ENCODE peak calls at places on chromosome 1, in nine cellular contexts. One of them, this sample, is unnamed.

GRCh38 chr1:77929806-77930205 is 41.4 kb downstream of the NEXN start:
- DNase-seq in PC-3: peak
- DNase-seq in GM23338: no peak
- DNase-seq in MM.1S: no peak
- DNase-seq in hepatocyte: no peak
- DNase-seq in OCI-LY7: no peak
- DNase-seq in HCT116: no peak
- DNase-seq in neural progenitor cell: no peak
- DNase-seq in SK-N-SH: no peak
- DNase-seq in this sample: no peak

GRCh38 chr1:162873671-162874666 is 13.0 kb upstream of the CCDC190 start:
- DNase-seq in PC-3: peak
- DNase-seq in GM23338: peak
- DNase-seq in MM.1S: no peak
- DNase-seq in hepatocyte: peak
- DNase-seq in OCI-LY7: no peak
- DNase-seq in HCT116: no peak
- DNase-seq in neural progenitor cell: no peak
- DNase-seq in SK-N-SH: no peak
- DNase-seq in this sample: peak

GRCh38 chr1:5949074-5949760 is 43.0 kb downstream of the NPHP4 start:
- DNase-seq in PC-3: peak
- DNase-seq in GM23338: peak
- DNase-seq in MM.1S: no peak
- DNase-seq in hepatocyte: peak
- DNase-seq in OCI-LY7: no peak
- DNase-seq in HCT116: no peak
- DNase-seq in neural progenitor cell: peak
- DNase-seq in SK-N-SH: peak
- DNase-seq in this sample: no peak

GRCh38 chr1:18787825-18788385 is 71.6 kb downstream of the TAS1R2 start:
- DNase-seq in PC-3: no peak
- DNase-seq in GM23338: no peak
- DNase-seq in MM.1S: no peak
- DNase-seq in hepatocyte: no peak
- DNase-seq in OCI-LY7: no peak
- DNase-seq in HCT116: no peak
- DNase-seq in neural progenitor cell: no peak
- DNase-seq in SK-N-SH: no peak
- DNase-seq in this sample: no peak

GRCh38 chr1:13960376-13960987 is 260.5 kb downstream of the PRDM2 start:
- DNase-seq in PC-3: peak
- DNase-seq in GM23338: peak
- DNase-seq in MM.1S: peak
- DNase-seq in hepatocyte: peak
- DNase-seq in OCI-LY7: peak
- DNase-seq in HCT116: peak
- DNase-seq in neural progenitor cell: peak
- DNase-seq in SK-N-SH: peak
- DNase-seq in this sample: peak

GRCh38 chr1:168095476-168095875 is 41.3 kb downstream of the GPR161 start:
- DNase-seq in PC-3: no peak
- DNase-seq in GM23338: no peak
- DNase-seq in MM.1S: no peak
- DNase-seq in hepatocyte: no peak
- DNase-seq in OCI-LY7: no peak
- DNase-seq in HCT116: no peak
- DNase-seq in neural progenitor cell: no peak
- DNase-seq in SK-N-SH: no peak
- DNase-seq in this sample: no peak

GRCh38 chr1:7580923-7581753 is 190.0 kb upstream of the VAMP3 start:
- DNase-seq in PC-3: no peak
- DNase-seq in GM23338: no peak
- DNase-seq in MM.1S: no peak
- DNase-seq in hepatocyte: no peak
- DNase-seq in OCI-LY7: no peak
- DNase-seq in HCT116: no peak
- DNase-seq in neural progenitor cell: no peak
- DNase-seq in SK-N-SH: no peak
- DNase-seq in this sample: peak

GRCh38 chr1:206809504-206810084 is 37.3 kb upstream of the IL10 start:
- DNase-seq in PC-3: peak
- DNase-seq in GM23338: peak
- DNase-seq in MM.1S: peak
- DNase-seq in hepatocyte: peak
- DNase-seq in OCI-LY7: peak
- DNase-seq in HCT116: peak
- DNase-seq in neural progenitor cell: peak
- DNase-seq in SK-N-SH: no peak
- DNase-seq in this sample: peak

GRCh38 chr1:118158918-118159317 is 26.1 kb downstream of the SPAG17 start:
- DNase-seq in PC-3: peak
- DNase-seq in GM23338: no peak
- DNase-seq in MM.1S: no peak
- DNase-seq in hepatocyte: no peak
- DNase-seq in OCI-LY7: no peak
- DNase-seq in HCT116: no peak
- DNase-seq in neural progenitor cell: no peak
- DNase-seq in SK-N-SH: no peak
- DNase-seq in this sample: peak

GRCh38 chr1:74689800-74690696 is 16.5 kb upstream of the ERICH3 start:
- DNase-seq in PC-3: peak
- DNase-seq in GM23338: peak
- DNase-seq in MM.1S: peak
- DNase-seq in hepatocyte: peak
- DNase-seq in OCI-LY7: peak
- DNase-seq in HCT116: peak
- DNase-seq in neural progenitor cell: peak
- DNase-seq in SK-N-SH: peak
- DNase-seq in this sample: peak

GRCh38 chr1:52533710-52534109 is 19.2 kb downstream of the TUT4 start:
- DNase-seq in PC-3: no peak
- DNase-seq in GM23338: no peak
- DNase-seq in MM.1S: no peak
- DNase-seq in hepatocyte: no peak
- DNase-seq in OCI-LY7: no peak
- DNase-seq in HCT116: no peak
- DNase-seq in neural progenitor cell: no peak
- DNase-seq in SK-N-SH: no peak
- DNase-seq in this sample: no peak

GRCh38 chr1:24266398-24266941 is 52.7 kb upstream of the GRHL3 start:
- DNase-seq in PC-3: peak
- DNase-seq in GM23338: no peak
- DNase-seq in MM.1S: no peak
- DNase-seq in hepatocyte: peak
- DNase-seq in OCI-LY7: no peak
- DNase-seq in HCT116: peak
- DNase-seq in neural progenitor cell: no peak
- DNase-seq in SK-N-SH: no peak
- DNase-seq in this sample: peak

GRCh38 chr1:192485692-192486436 is 89.7 kb upstream of the RGS1 start:
- DNase-seq in PC-3: peak
- DNase-seq in GM23338: no peak
- DNase-seq in MM.1S: no peak
- DNase-seq in hepatocyte: peak
- DNase-seq in OCI-LY7: no peak
- DNase-seq in HCT116: no peak
- DNase-seq in neural progenitor cell: no peak
- DNase-seq in SK-N-SH: no peak
- DNase-seq in this sample: peak

GRCh38 chr1:223180803-223181321 is 37.8 kb upstream of the TLR5 start:
- DNase-seq in PC-3: no peak
- DNase-seq in GM23338: no peak
- DNase-seq in MM.1S: no peak
- DNase-seq in hepatocyte: no peak
- DNase-seq in OCI-LY7: no peak
- DNase-seq in HCT116: no peak
- DNase-seq in neural progenitor cell: no peak
- DNase-seq in SK-N-SH: no peak
- DNase-seq in this sample: peak
- TF ChIP-seq EZH2phosphoT487 in PC-3: no peak
- TF ChIP-seq EZH2phosphoT487 in GM23338: no peak
- TF ChIP-seq EZH2phosphoT487 in MM.1S: no peak
- TF ChIP-seq EZH2phosphoT487 in hepatocyte: no peak
- TF ChIP-seq EZH2phosphoT487 in OCI-LY7: no peak
- TF ChIP-seq EZH2phosphoT487 in HCT116: no peak
- TF ChIP-seq EZH2phosphoT487 in neural progenitor cell: no peak
- TF ChIP-seq EZH2phosphoT487 in SK-N-SH: no peak
- TF ChIP-seq EZH2phosphoT487 in this sample: no peak

GRCh38 chr1:198496216-198497143 is 44.0 kb downstream of the ATP6V1G3 start:
- DNase-seq in PC-3: peak
- DNase-seq in GM23338: no peak
- DNase-seq in MM.1S: no peak
- DNase-seq in hepatocyte: no peak
- DNase-seq in OCI-LY7: no peak
- DNase-seq in HCT116: no peak
- DNase-seq in neural progenitor cell: no peak
- DNase-seq in SK-N-SH: no peak
- DNase-seq in this sample: peak

GRCh38 chr1:198495635-198496034 is 44.8 kb downstream of the ATP6V1G3 start:
- DNase-seq in PC-3: no peak
- DNase-seq in GM23338: no peak
- DNase-seq in MM.1S: no peak
- DNase-seq in hepatocyte: no peak
- DNase-seq in OCI-LY7: no peak
- DNase-seq in HCT116: no peak
- DNase-seq in neural progenitor cell: peak
- DNase-seq in SK-N-SH: no peak
- DNase-seq in this sample: no peak

GRCh38 chr1:198499588-198499987 is 40.9 kb downstream of the ATP6V1G3 start:
- DNase-seq in PC-3: no peak
- DNase-seq in GM23338: no peak
- DNase-seq in MM.1S: no peak
- DNase-seq in hepatocyte: no peak
- DNase-seq in OCI-LY7: no peak
- DNase-seq in HCT116: no peak
- DNase-seq in neural progenitor cell: no peak
- DNase-seq in SK-N-SH: no peak
- DNase-seq in this sample: peak

GRCh38 chr1:198498881-198499280 is 41.6 kb downstream of the ATP6V1G3 start:
- DNase-seq in PC-3: no peak
- DNase-seq in GM23338: peak
- DNase-seq in MM.1S: no peak
- DNase-seq in hepatocyte: peak
- DNase-seq in OCI-LY7: no peak
- DNase-seq in HCT116: no peak
- DNase-seq in neural progenitor cell: no peak
- DNase-seq in SK-N-SH: no peak
- DNase-seq in this sample: peak

DNA sequence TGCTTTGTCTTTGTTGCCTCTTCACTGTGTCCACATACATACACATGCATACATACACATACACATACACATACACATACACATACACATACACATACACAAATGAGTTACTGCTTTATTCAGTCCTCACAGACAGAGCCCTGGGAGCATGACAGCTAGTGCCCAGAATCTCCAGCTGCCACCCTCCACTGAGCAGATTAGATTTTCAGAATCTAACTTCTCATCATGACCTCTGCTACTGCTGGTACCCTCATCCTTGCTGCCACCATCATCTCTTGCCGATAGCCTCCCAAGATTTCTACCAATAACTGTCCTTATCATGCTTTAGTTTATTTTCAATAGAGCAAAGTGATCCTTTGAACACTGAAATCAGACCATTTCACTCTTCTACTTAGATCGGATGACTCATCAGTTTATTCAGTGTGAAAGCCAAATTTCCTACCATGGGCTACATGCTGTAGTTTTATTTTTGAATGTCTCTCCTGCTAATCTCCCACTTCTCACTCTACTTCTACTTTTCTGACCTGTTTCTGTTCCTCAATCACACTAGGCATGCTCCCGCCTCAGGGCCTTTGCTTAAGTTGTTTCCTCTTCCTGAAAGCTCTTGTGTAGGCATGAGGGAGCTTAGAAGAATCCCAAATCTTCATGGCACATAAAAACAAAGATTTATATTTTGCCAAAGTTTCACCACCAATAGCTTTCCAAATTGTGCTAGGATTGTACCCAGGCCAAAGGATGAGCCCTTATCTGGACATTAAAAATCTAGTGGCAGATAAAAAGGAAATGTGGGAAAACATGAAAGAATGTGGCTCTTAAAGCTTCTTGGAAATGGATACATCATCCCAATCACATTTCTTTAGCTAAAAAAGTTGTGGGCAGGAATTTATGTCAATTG is 42.9 kb downstream of the ATP6V1G3 start:
- DNase-seq in PC-3: peak
- DNase-seq in GM23338: no peak
- DNase-seq in MM.1S: no peak
- DNase-seq in hepatocyte: no peak
- DNase-seq in OCI-LY7: peak
- DNase-seq in HCT116: no peak
- DNase-seq in neural progenitor cell: no peak
- DNase-seq in SK-N-SH: no peak
- DNase-seq in this sample: peak
- H3K27ac ChIP-seq in PC-3: peak
- H3K27ac ChIP-seq in GM23338: no peak
- H3K27ac ChIP-seq in MM.1S: no peak
- H3K27ac ChIP-seq in hepatocyte: no peak
- H3K27ac ChIP-seq in OCI-LY7: no peak
- H3K27ac ChIP-seq in HCT116: no peak
- H3K27ac ChIP-seq in neural progenitor cell: no peak
- H3K27ac ChIP-seq in SK-N-SH: peak
- H3K27ac ChIP-seq in this sample: peak

DNA sequence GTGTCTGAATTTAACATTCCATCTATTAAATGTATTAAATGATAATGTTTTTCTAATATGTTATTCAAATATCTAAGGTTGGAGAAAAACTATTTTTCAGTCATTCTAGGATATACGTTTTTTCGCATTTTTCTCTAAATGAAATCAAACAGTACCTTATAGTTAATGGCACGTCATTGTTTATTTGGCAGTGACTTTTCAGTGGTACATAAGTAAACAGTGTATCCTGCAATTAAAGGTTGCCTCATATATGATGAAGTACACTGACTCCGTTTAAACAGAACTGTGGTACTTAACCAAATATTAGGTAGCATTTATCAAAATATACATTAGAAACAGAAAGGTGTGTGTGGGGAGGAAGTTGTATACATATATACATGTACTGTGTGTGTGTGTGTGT is 79.2 kb downstream of the EPS15 start:
- DNase-seq in PC-3: no peak
- DNase-seq in GM23338: no peak
- DNase-seq in MM.1S: no peak
- DNase-seq in hepatocyte: no peak
- DNase-seq in OCI-LY7: no peak
- DNase-seq in HCT116: no peak
- DNase-seq in neural progenitor cell: no peak
- DNase-seq in SK-N-SH: no peak
- DNase-seq in this sample: no peak
- TF ChIP-seq EZH2phosphoT487 in PC-3: no peak
- TF ChIP-seq EZH2phosphoT487 in GM23338: no peak
- TF ChIP-seq EZH2phosphoT487 in MM.1S: no peak
- TF ChIP-seq EZH2phosphoT487 in hepatocyte: no peak
- TF ChIP-seq EZH2phosphoT487 in OCI-LY7: no peak
- TF ChIP-seq EZH2phosphoT487 in HCT116: no peak
- TF ChIP-seq EZH2phosphoT487 in neural progenitor cell: no peak
- TF ChIP-seq EZH2phosphoT487 in SK-N-SH: no peak
- TF ChIP-seq EZH2phosphoT487 in this sample: no peak

DNA sequence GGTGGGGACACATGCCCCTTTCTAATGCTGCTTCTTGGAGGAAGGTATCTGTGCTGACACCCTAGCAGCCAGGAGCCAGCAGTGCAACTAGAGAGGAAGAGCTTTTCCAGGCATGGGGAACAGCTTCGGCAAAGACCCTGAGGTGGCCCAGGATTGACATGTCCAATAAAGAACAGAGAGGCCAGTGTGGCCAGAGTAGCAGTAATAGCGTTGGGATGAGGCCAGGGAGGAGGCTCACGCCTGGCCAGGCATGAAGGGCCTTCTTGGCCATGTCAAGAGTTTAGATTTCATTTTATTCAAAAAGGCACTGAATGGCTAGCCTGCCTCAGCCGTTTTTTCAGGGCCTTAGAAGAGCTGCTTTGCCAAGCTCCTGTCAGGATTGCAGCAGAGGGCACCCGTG is 16.3 kb upstream of the ADAMTSL4 start:
- DNase-seq in PC-3: no peak
- DNase-seq in GM23338: no peak
- DNase-seq in MM.1S: no peak
- DNase-seq in hepatocyte: no peak
- DNase-seq in OCI-LY7: no peak
- DNase-seq in HCT116: no peak
- DNase-seq in neural progenitor cell: no peak
- DNase-seq in SK-N-SH: no peak
- DNase-seq in this sample: peak
- H3K27ac ChIP-seq in PC-3: no peak
- H3K27ac ChIP-seq in GM23338: no peak
- H3K27ac ChIP-seq in MM.1S: no peak
- H3K27ac ChIP-seq in hepatocyte: peak
- H3K27ac ChIP-seq in OCI-LY7: no peak
- H3K27ac ChIP-seq in HCT116: no peak
- H3K27ac ChIP-seq in neural progenitor cell: no peak
- H3K27ac ChIP-seq in SK-N-SH: no peak
- H3K27ac ChIP-seq in this sample: peak

This sample was measured in GM23248.